ENCODE peak calls at places on chromosomes 4 and X, in nine cellular contexts. I, P, N, D, O, F, E, Y and A are unnamed samples.
A peak's percentile ranks its signal among the peaks of the same experiment; 100 is the strongest.

GRCh38 chr4:168541608-168541953 is 44.7 kb downstream of the PALLD start:
- DNase-seq in Y (no peak), F (no peak), E (peak; percentile 81), N (peak; percentile 75), D (peak; percentile 70), O (no peak), P (no peak), I (no peak), A (no peak)

GRCh38 chr4:176333076-176333475 is 13.3 kb downstream of the SPCS3 start:
- DNase-seq in D (peak; percentile 59), E (no peak), F (no peak), Y (no peak), N (no peak), O (no peak), I (no peak), P (no peak), A (no peak)

GRCh38 chr4:19729873-19730735 is 521.6 kb upstream of the SLIT2 start:
- DNase-seq in Y (no peak), N (no peak), E (no peak), P (no peak), D (peak; percentile 43), O (no peak), I (no peak), F (no peak), A (no peak)

GRCh38 chrX:18899796-18900380 is 84.0 kb downstream of the PHKA2 start:
- DNase-seq in F (peak; percentile 44), N (peak; percentile 58), Y (peak; percentile 68), O (no peak), P (no peak), I (no peak), E (no peak), D (no peak), A (no peak)

GRCh38 chr4:119046263-119046662 is 89.4 kb upstream of the MYOZ2 start:
- DNase-seq in P (no peak), D (no peak), E (no peak), N (no peak), I (peak; percentile 91), O (peak; percentile 93), F (no peak), Y (no peak), A (no peak)

GRCh38 chr4:3323071-3323481 is 30.3 kb downstream of the RGS12 start:
- DNase-seq in P (no peak), E (no peak), D (no peak), F (no peak), N (no peak), O (no peak), I (no peak), Y (peak; percentile 33), A (no peak)

GRCh38 chr4:4339504-4340085 is 47.3 kb upstream of the NSG1 start:
- DNase-seq in O (no peak), E (no peak), P (no peak), I (no peak), D (peak; percentile 13), Y (no peak), N (no peak), F (peak; percentile 25), A (no peak)

GRCh38 chr4:93731448-93731847 is 97.1 kb upstream of the ATOH1 start:
- DNase-seq in Y (peak; percentile 60), D (peak; percentile 9), P (no peak), F (no peak), O (no peak), N (no peak), E (peak; percentile 35), I (no peak), A (no peak)

GRCh38 chrX:50812995-50813842 is 775 bp downstream of the SHROOM4 start:
- DNase-seq in O (peak; percentile 73), N (peak; percentile 13), D (peak; percentile 46), F (peak; percentile 55), Y (peak; percentile 82), E (peak; percentile 5), I (peak; percentile 57), P (peak; percentile 15), A (no peak)

GRCh38 chr4:105241456-105241855 is 94.8 kb downstream of the TET2 start:
- DNase-seq in E (no peak), P (no peak), D (no peak), O (peak; percentile 48), F (no peak), Y (no peak), N (no peak), I (peak; percentile 67), A (no peak)

GRCh38 chr4:112181358-112182000 is 36.2 kb downstream of the FAM241A start:
- DNase-seq in I (no peak), Y (no peak), D (no peak), F (no peak), N (no peak), P (no peak), E (peak; percentile 35), O (no peak), A (no peak)

GRCh38 chr4:176875026-176875425 is 82.3 kb upstream of the VEGFC start:
- DNase-seq in F (no peak), D (no peak), E (no peak), O (no peak), Y (no peak), I (no peak), N (no peak), P (no peak), A (no peak)

GRCh38 chrX:1391370-1391706 is 575 bp downstream of the SLC25A6 start:
- DNase-seq in P (peak; percentile 87), N (no peak), O (peak; percentile 97), E (peak; percentile 76), Y (peak; percentile 94), D (no peak), F (peak; percentile 91), I (no peak), A (peak; percentile 55)

GRCh38 chr4:143558823-143559756 is 45.6 kb downstream of the SMARCA5 start:
- DNase-seq in Y (peak; percentile 95), I (peak; percentile 76), E (peak; percentile 86), N (peak; percentile 63), D (peak; percentile 20), F (peak; percentile 81), O (peak; percentile 82), P (no peak), A (peak; percentile 47)

GRCh38 chrX:3712080-3712869 is 1.2 kb downstream of the PRKX start:
- DNase-seq in F (peak; percentile 12), N (no peak), D (peak; percentile 32), I (peak; percentile 52), E (peak; percentile 20), P (no peak), Y (peak; percentile 54), O (no peak), A (no peak)

GRCh38 chrX:132118361-132118760 is 9.5 kb downstream of the FRMD7 start:
- DNase-seq in O (no peak), N (no peak), P (no peak), F (peak; percentile 4), E (no peak), I (no peak), D (no peak), Y (peak; percentile 56), A (no peak)

GRCh38 chrX:132120913-132121312 is 6.9 kb downstream of the FRMD7 start:
- DNase-seq in E (no peak), Y (no peak), I (no peak), D (no peak), N (no peak), F (no peak), O (no peak), P (no peak), A (no peak)

GRCh38 chrX:132114607-132115006 is 13.2 kb downstream of the FRMD7 start:
- DNase-seq in I (no peak), O (no peak), D (no peak), F (no peak), Y (no peak), P (no peak), N (no peak), E (no peak), A (no peak)

GRCh38 chrX:132119821-132120220 is 8.0 kb downstream of the FRMD7 start:
- DNase-seq in Y (peak; percentile 77), N (no peak), O (no peak), D (no peak), I (no peak), P (peak; percentile 45), F (peak; percentile 48), E (peak; percentile 34), A (no peak)

DNA sequence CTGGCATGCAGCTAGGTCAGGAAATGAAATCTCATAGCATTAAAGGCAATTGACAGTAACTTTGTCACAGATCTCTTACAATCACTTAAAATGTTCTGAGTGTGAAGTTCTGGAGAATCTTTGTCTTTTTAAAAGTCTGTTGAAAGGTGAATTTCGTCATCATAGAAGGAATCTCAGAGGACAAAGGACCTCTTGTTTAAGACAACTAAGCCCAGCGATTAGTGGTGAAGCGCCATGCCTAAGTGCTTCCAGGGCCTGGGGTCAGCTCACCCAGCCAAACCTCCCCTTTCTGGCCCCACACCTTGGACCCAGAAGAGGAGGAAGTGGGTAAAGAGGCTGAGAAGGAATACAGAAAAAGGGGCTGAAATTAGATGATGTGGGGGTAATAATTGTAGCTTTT is 8.5 kb downstream of the FRMD7 start:
- DNase-seq in N (no peak), F (peak; percentile 22), E (no peak), D (no peak), P (no peak), O (no peak), Y (no peak), I (no peak), A (no peak)
- H3K4me3 ChIP-seq in N (no peak overlapping the region), F (no peak overlapping the region), E (no peak overlapping the region), D (no peak overlapping the region), P (no peak overlapping the region), O (no peak overlapping the region), Y (no peak overlapping the region), I (no peak overlapping the region), A (no peak overlapping the region)

GRCh38 chrX:155966876-155967275 is 30.6 kb upstream of the IL9R start:
- DNase-seq in O (no peak), E (peak; percentile 59), P (no peak), I (no peak), D (no peak), Y (peak; percentile 62), F (peak; percentile 67), N (peak; percentile 79), A (no peak)
- H3K9me3 ChIP-seq in O (peaks cover 3% of the 10 kb centered on the region), E (no peaks in the 10 kb centered on the region), P (peaks cover 3% of the 10 kb centered on the region), I (peaks cover 6% of the 10 kb centered on the region), D (no peaks in the 10 kb centered on the region), Y (peaks cover 56% of the 10 kb centered on the region), F (peaks cover 3% of the 10 kb centered on the region), N (peaks cover 17% of the 10 kb centered on the region), A (peaks cover 1% of the 10 kb centered on the region)

GRCh38 chr4:71440612-71441011 is 101.8 kb downstream of the SLC4A4 start:
- DNase-seq in O (no peak), P (no peak), Y (no peak), N (no peak), E (no peak), I (no peak), D (no peak), F (no peak), A (no peak)
- H3K4me3 ChIP-seq in O (no peak overlapping the region), P (no peak overlapping the region), Y (no peak overlapping the region), N (no peak overlapping the region), E (no peak overlapping the region), I (no peak overlapping the region), D (no peak overlapping the region), F (no peak overlapping the region), A (no peak overlapping the region)

DNA sequence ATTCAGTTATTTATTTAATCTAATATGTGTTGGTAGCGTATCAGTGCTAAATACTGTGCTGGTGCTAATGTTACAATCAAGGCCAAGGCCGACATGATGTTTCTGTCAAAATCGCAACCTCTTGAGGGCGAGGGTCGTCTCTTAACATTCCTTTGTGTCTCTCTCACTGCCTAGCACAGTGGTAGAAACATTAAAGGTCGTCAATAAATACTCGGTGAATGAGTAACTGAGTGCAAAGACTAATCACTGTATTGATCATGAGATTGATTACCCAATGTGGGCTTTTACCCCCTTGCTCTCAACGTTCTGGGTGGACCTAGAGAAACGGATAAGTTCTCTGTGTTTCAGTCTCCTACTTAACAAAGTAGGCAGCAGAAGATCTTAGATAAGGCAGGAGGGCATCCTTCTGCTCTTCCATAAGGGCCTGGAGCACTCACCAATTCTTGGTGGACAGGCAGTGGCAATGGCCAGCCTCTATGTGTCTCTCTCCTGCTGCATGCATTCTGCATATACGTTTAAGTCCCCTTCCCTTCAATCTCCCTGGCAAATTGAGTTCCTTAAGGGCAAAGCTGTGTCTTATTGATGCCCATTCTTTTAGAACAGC is 30.1 kb downstream of the TMEM255A start:
- DNase-seq in E (no peak), Y (no peak), P (no peak), I (no peak), F (no peak), O (no peak), N (no peak), D (no peak), A (no peak)
- H3K9me3 ChIP-seq in E (no peaks in the 10 kb centered on the region), Y (no peaks in the 10 kb centered on the region), P (no peaks in the 10 kb centered on the region), I (no peaks in the 10 kb centered on the region), F (no peaks in the 10 kb centered on the region), O (no peaks in the 10 kb centered on the region), N (no peaks in the 10 kb centered on the region), D (no peaks in the 10 kb centered on the region), A (no peaks in the 10 kb centered on the region)